ENCODE peak calls at places on chromosomes 3 and 15, in eight cellular contexts. T is H1, B is mesothelial cell of epicardium, X is GM12865, A is activated B cell treated with CpG ODN at 0.5 μM for 24 hours, S is KBM-7, I is germinal center, Q is hippocampal formation. G is an unnamed sample.

GRCh38 chr3:186896875-186897274 is 33.5 kb upstream of the ST6GAL1 start:
- DNase-seq in I (no peak), X (no peak), Q (no peak), B (no peak), T (no peak), S (no peak), A (no peak), G (no peak)

GRCh38 chr15:35757790-35758189 is 211.8 kb upstream of the DPH6 start:
- DNase-seq in A (no peak), X (no peak), T (no peak), Q (no peak), S (no peak), B (no peak), I (no peak), G (no peak)

GRCh38 chr3:176953106-176954080 is 243.9 kb downstream of the TBL1XR1 start:
- DNase-seq in B (no peak), I (no peak), T (no peak), X (no peak), S (no peak), Q (no peak), A (no peak), G (peak)

GRCh38 chr3:176937994-176938393 is 259.3 kb downstream of the TBL1XR1 start:
- DNase-seq in A (no peak), T (no peak), I (no peak), B (no peak), X (no peak), Q (no peak), S (no peak), G (no peak)

GRCh38 chr3:186193534-186194450 is 84.9 kb upstream of the ETV5 start:
- DNase-seq in I (peak), B (peak), T (peak), X (no peak), Q (no peak), S (no peak), A (no peak), G (peak)

GRCh38 chr15:45378149-45378912 is at the start of gene GATM:
- DNase-seq in X (peak), Q (peak), A (peak), T (no peak), B (peak), I (peak), S (peak), G (peak)

GRCh38 chr15:100433304-100433703 is 91.5 kb upstream of the ADAMTS17 start:
- DNase-seq in B (no peak), A (no peak), X (no peak), T (no peak), S (no peak), Q (no peak), I (no peak), G (no peak)

GRCh38 chr15:57570994-57571393 is 20.7 kb upstream of the MYZAP start:
- DNase-seq in Q (no peak), B (no peak), I (no peak), A (no peak), T (no peak), X (no peak), S (no peak), G (no peak)

GRCh38 chr3:14425574-14426304 is 23.3 kb downstream of the SLC6A6 start:
- DNase-seq in S (peak), I (peak), B (no peak), X (peak), T (no peak), Q (no peak), A (peak), G (no peak)

GRCh38 chr15:66698318-66698961 is 3.6 kb upstream of the SMAD6 start:
- DNase-seq in I (no peak), A (no peak), X (peak), T (peak), S (peak), Q (peak), B (peak), G (peak)

GRCh38 chr15:63019539-63020109 is 22.9 kb upstream of the TPM1 start:
- DNase-seq in T (no peak), S (no peak), Q (no peak), I (no peak), A (no peak), X (no peak), B (no peak), G (no peak)

GRCh38 chr3:75631541-75631940 is 32.6 kb upstream of the FRG2C start:
- DNase-seq in X (no peak), T (no peak), A (no peak), I (no peak), B (no peak), S (no peak), Q (no peak), G (no peak)

GRCh38 chr3:113183748-113184661 is 27.4 kb upstream of the BOC start:
- DNase-seq in Q (no peak), S (no peak), A (no peak), T (no peak), X (no peak), B (no peak), I (no peak), G (no peak)

GRCh38 chr3:9746330-9746729 is 3.4 kb upstream of the OGG1 start:
- DNase-seq in S (no peak), T (no peak), B (no peak), Q (no peak), I (no peak), A (no peak), X (no peak), G (no peak)

GRCh38 chr15:74988007-74988800 is 7.2 kb upstream of the SCAMP5 start:
- DNase-seq in T (no peak), B (peak), I (no peak), Q (no peak), A (no peak), S (peak), X (peak), G (no peak)

GRCh38 chr3:119304201-119304713 is 10.1 kb downstream of the ARHGAP31 start:
- DNase-seq in B (no peak), S (no peak), Q (no peak), T (no peak), X (no peak), A (no peak), I (no peak), G (no peak)

GRCh38 chr3:136512391-136512790 is 239.8 kb downstream of the STAG1 start:
- DNase-seq in I (no peak), S (no peak), T (no peak), A (no peak), X (no peak), B (no peak), Q (no peak), G (no peak)

GRCh38 chr3:174614046-174614445 is 245.1 kb upstream of the NAALADL2 start:
- DNase-seq in X (no peak), T (no peak), I (no peak), S (no peak), B (no peak), A (no peak), Q (no peak), G (no peak)

GRCh38 chr3:171694888-171695287 is 115.4 kb downstream of the PLD1 start:
- DNase-seq in B (no peak), S (no peak), I (no peak), Q (no peak), T (no peak), X (no peak), A (no peak), G (no peak)

GRCh38 chr3:43913549-43913948 is 222.8 kb downstream of the ABHD5 start:
- DNase-seq in X (no peak), B (no peak), A (no peak), T (no peak), I (no peak), Q (no peak), S (no peak), G (no peak)

GRCh38 chr3:121619691-121620090 is 26.5 kb downstream of the FBXO40 start:
- DNase-seq in B (no peak), Q (no peak), A (no peak), X (no peak), T (no peak), I (no peak), S (no peak), G (no peak)

GRCh38 chr3:177842743-177843734 is 645.8 kb upstream of the TBL1XR1 start:
- DNase-seq in A (no peak), I (no peak), S (no peak), B (no peak), Q (no peak), X (no peak), T (no peak), G (no peak)

GRCh38 chr3:193879099-193879863 is 256.7 kb upstream of the HES1 start:
- DNase-seq in T (no peak), Q (no peak), A (no peak), I (no peak), S (no peak), X (no peak), B (no peak), G (no peak)

GRCh38 chr3:139016430-139017048 is 4.2 kb downstream of the PRR23B start:
- DNase-seq in T (no peak), A (no peak), I (no peak), Q (no peak), S (no peak), X (peak), B (no peak), G (no peak)

G was measured in testis.